ENCODE peak calls at places on chromosomes 4 and X, in five cellular contexts. J is stimulated activated CD8-positive, alpha-beta memory T cell treated with anti-CD3 and anti-CD28 coated beads, Interleukin-12 subunit alpha, Interleukin-12 subunit beta, amount 100 ng/mL, for 1 hour; B is posterior cingulate gyrus; U is cardiac fibroblast; Q is IMR-90. A is an unnamed sample.

GRCh38 chr4:5750052-5750950 is 39.3 kb downstream of the EVC start:
- DNase-seq in J (no peak), B (no peak), U (peak), Q (peak), A (no peak)

GRCh38 chr4:138875886-138876608 is 139.5 kb upstream of the NOCT start:
- DNase-seq in J (no peak), B (no peak), U (peak), Q (peak), A (no peak)

GRCh38 chr4:34200535-34200934 is 2043.8 kb downstream of the ARAP2 start:
- DNase-seq in J (no peak), B (no peak), U (no peak), Q (no peak), A (no peak)

GRCh38 chrX:41475611-41476241 is 28.6 kb downstream of the NYX start:
- DNase-seq in J (no peak), B (peak), U (no peak), Q (no peak), A (no peak)

GRCh38 chrX:75154871-75155270 is 1.2 kb downstream of the ABCB7 start:
- DNase-seq in J (no peak), B (no peak), U (no peak), Q (no peak), A (no peak)

GRCh38 chr4:38621004-38621684 is 42.9 kb upstream of the KLF3 start:
- DNase-seq in J (no peak), B (no peak), U (peak), Q (peak), A (no peak)

GRCh38 chr4:142696334-142697122 is 149.6 kb downstream of the INPP4B start:
- DNase-seq in J (no peak), B (peak), U (no peak), Q (no peak), A (no peak)

GRCh38 chrX:39840141-39841126 is 257.3 kb downstream of the BCOR start:
- DNase-seq in J (no peak), B (no peak), U (no peak), Q (no peak), A (no peak)

GRCh38 chrX:129759576-129760061 is 20.1 kb upstream of the SASH3 start:
- DNase-seq in J (no peak), B (peak), U (peak), Q (peak), A (no peak)

GRCh38 chrX:100642296-100642695 is 1.7 kb upstream of the SRPX2 start:
- DNase-seq in J (no peak), B (no peak), U (no peak), Q (no peak), A (no peak)

GRCh38 chr4:146637853-146638800 is 566 bp upstream of the POU4F2 start:
- DNase-seq in J (no peak), B (peak), U (no peak), Q (no peak), A (no peak)

GRCh38 chrX:133473451-133473850 is 58.2 kb upstream of the GPC4 start:
- DNase-seq in J (no peak), B (no peak), U (no peak), Q (no peak), A (no peak)